ENCODE peak calls at places on chromosomes 4 and X, in ten cellular contexts. B is K562, R is HCT116, P is endothelial cell of umbilical vein, M is spleen, O is transverse colon, U is esophagus muscularis mucosa, W is upper lobe of left lung, Y is breast epithelium, D is Panc1. H is an unnamed sample.

GRCh38 chrX:97131886-97132285 is 248.2 kb downstream of the RPA4 start:
- DNase-seq in B (no peak), R (no peak), P (no peak), M (no peak), O (no peak), U (no peak), W (no peak), Y (no peak), D (no peak), H (no peak)

GRCh38 chr4:145278341-145279121 is 98.1 kb upstream of the OTUD4 start:
- DNase-seq in B (peak), R (no peak), P (peak), M (no peak), O (no peak), U (no peak), W (no peak), Y (no peak), D (no peak), H (no peak)

GRCh38 chr4:80197601-80198444 is 520 bp downstream of the PRDM8 start:
- DNase-seq in B (no peak), R (no peak), P (peak), M (peak), O (no peak), U (no peak), W (no peak), Y (no peak), D (no peak), H (no peak)

GRCh38 chr4:161952382-161952781 is 211.4 kb downstream of the FSTL5 start:
- DNase-seq in B (no peak), R (no peak), P (peak), M (no peak), O (no peak), U (no peak), W (no peak), Y (no peak), D (no peak), H (no peak)

GRCh38 chr4:48896845-48897244 is 9.7 kb downstream of the OCIAD2 start:
- DNase-seq in B (peak), R (no peak), P (no peak), M (no peak), O (no peak), U (no peak), W (no peak), Y (no peak), D (no peak), H (no peak)

GRCh38 chr4:129231907-129232626 is 136.1 kb downstream of the C4orf33 start:
- DNase-seq in B (no peak), R (no peak), P (no peak), M (no peak), O (no peak), U (no peak), W (no peak), Y (no peak), D (no peak), H (no peak)

GRCh38 chrX:101395789-101396188 is 5.0 kb downstream of the RPL36A start:
- DNase-seq in B (no peak), R (no peak), P (no peak), M (no peak), O (no peak), U (no peak), W (no peak), Y (no peak), D (no peak), H (no peak)

GRCh38 chr4:26384380-26385057 is 63.7 kb downstream of the RBPJ start:
- DNase-seq in B (no peak), R (no peak), P (no peak), M (no peak), O (no peak), U (no peak), W (no peak), Y (no peak), D (no peak), H (no peak)

GRCh38 chr4:22179124-22179874 is 230.7 kb upstream of the KCNIP4 start:
- DNase-seq in B (no peak), R (no peak), P (peak), M (no peak), O (no peak), U (no peak), W (no peak), Y (no peak), D (no peak), H (no peak)

GRCh38 chr4:112060212-112060611 is 85.0 kb upstream of the FAM241A start:
- DNase-seq in B (peak), R (peak), P (peak), M (no peak), O (no peak), U (no peak), W (no peak), Y (no peak), D (peak), H (no peak)

GRCh38 chr4:25702848-25703247 is 47.2 kb downstream of the SLC34A2 start:
- DNase-seq in B (no peak), R (no peak), P (no peak), M (no peak), O (no peak), U (no peak), W (no peak), Y (no peak), D (no peak), H (no peak)

GRCh38 chr4:6470502-6471302 is 1.7 kb downstream of the PPP2R2C start:
- DNase-seq in B (peak), R (no peak), P (peak), M (peak), O (no peak), U (no peak), W (no peak), Y (peak), D (no peak), H (peak)

GRCh38 chr4:189921058-189921457 is 19.6 kb upstream of the FRG1 start:
- DNase-seq in B (no peak), R (no peak), P (no peak), M (no peak), O (no peak), U (no peak), W (no peak), Y (no peak), D (no peak), H (no peak)

GRCh38 chrX:119292445-119292844 is 56.4 kb downstream of the PGRMC1 start:
- DNase-seq in B (no peak), R (no peak), P (no peak), M (no peak), O (no peak), U (no peak), W (no peak), Y (no peak), D (no peak), H (no peak)

GRCh38 chrX:23737413-23737812 is 5.7 kb downstream of the ACOT9 start:
- DNase-seq in B (no peak), R (no peak), P (no peak), M (no peak), O (no peak), U (no peak), W (no peak), Y (no peak), D (no peak), H (no peak)

GRCh38 chrX:23742693-23743622 is at the start of gene ACOT9:
- DNase-seq in B (peak), R (peak), P (peak), M (peak), O (peak), U (peak), W (peak), Y (peak), D (no peak), H (peak)

GRCh38 chrX:23745786-23746185 is 2.7 kb upstream of the ACOT9 start:
- DNase-seq in B (no peak), R (no peak), P (peak), M (no peak), O (no peak), U (no peak), W (no peak), Y (no peak), D (no peak), H (no peak)

GRCh38 chrX:23742174-23742692 is 843 bp downstream of the ACOT9 start:
- DNase-seq in B (peak), R (no peak), P (peak), M (no peak), O (peak), U (no peak), W (peak), Y (no peak), D (no peak), H (peak)
- TF ChIP-seq POLR2AphosphoS5 in B (no peak), R (peak), P (no peak), M (no peak), O (peak), U (peak), W (no peak), Y (no peak), D (no peak), H (peak)

GRCh38 chrX:110004210-110004609 is 1.3 kb downstream of the TMEM164 start:
- DNase-seq in B (no peak), R (no peak), P (no peak), M (peak), O (peak), U (no peak), W (peak), Y (no peak), D (no peak), H (peak)
- H3K4me3 ChIP-seq in B (peak), R (no peak), P (no peak), M (no peak), O (peak), U (no peak), W (peak), Y (no peak), D (no peak), H (no peak)

GRCh38 chr4:174505892-174506291 is 16.4 kb downstream of the HPGD start:
- DNase-seq in B (no peak), R (no peak), P (no peak), M (no peak), O (no peak), U (no peak), W (no peak), Y (no peak), D (no peak), H (no peak)
- TF ChIP-seq POLR2AphosphoS5 in B (no peak), R (no peak), P (no peak), M (no peak), O (no peak), U (no peak), W (no peak), Y (no peak), D (no peak), H (no peak)

GRCh38 chrX:17409566-17410290 is 34.7 kb downstream of the NHS start:
- DNase-seq in B (no peak), R (no peak), P (no peak), M (no peak), O (no peak), U (no peak), W (no peak), Y (no peak), D (no peak), H (no peak)
- H3K4me3 ChIP-seq in B (no peak), R (no peak), P (no peak), M (no peak), O (no peak), U (no peak), W (no peak), Y (no peak), D (no peak), H (no peak)

GRCh38 chr4:83011779-83012630 is 1.4 kb upstream of the LIN54 start:
- DNase-seq in B (peak), R (no peak), P (peak), M (no peak), O (peak), U (no peak), W (peak), Y (peak), D (no peak), H (peak)

GRCh38 chr4:83013420-83013867 is 2.8 kb upstream of the LIN54 start:
- DNase-seq in B (peak), R (no peak), P (no peak), M (no peak), O (no peak), U (no peak), W (no peak), Y (no peak), D (no peak), H (no peak)

GRCh38 chr4:83010522-83011318 is at the start of gene LIN54:
- DNase-seq in B (peak), R (peak), P (peak), M (peak), O (peak), U (peak), W (peak), Y (peak), D (no peak), H (peak)

GRCh38 chr4:83013931-83014330 is 3.3 kb upstream of the LIN54 start:
- DNase-seq in B (peak), R (no peak), P (no peak), M (no peak), O (no peak), U (no peak), W (no peak), Y (no peak), D (no peak), H (no peak)

DNA sequence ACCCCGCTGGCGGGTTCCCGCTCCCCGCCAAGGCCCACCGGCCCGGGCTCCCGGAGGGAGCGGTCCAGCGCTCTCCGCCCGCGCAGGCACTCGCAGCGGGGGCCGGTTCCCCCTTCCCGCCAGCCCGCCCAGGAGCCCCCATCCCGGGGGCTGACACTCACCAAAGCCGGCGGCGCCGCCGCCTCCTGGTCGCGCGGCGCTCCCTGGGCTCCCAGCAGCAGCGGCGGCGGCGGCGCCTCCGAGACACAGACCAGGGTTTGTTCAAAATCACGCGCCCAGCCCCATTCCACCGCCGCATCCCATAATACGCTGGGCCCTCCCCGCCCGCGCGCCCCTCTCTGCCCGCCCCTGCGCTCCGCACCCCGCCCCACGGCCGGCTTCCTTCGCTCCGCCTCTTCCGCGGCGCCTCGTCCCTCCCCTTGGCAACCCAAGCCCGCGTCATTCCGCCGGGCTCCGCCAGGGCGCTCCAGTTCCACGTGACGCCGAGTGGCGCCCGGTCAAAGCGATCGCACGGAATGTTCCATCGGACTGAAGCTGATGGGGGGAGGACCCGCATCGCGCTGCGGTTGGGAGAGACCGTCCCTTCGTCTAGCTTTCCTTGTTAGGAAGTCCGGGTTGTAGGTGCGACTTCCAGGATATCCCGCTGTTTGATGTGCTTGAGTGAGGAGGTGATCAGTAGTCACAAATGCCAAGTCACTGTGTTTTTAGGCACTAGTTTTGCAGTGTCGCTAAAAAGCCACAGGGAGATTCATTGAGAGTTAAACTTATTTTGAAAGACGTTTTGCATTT is 2.2 kb upstream of the LIN54 start:
- DNase-seq in B (peak), R (peak), P (peak), M (peak), O (peak), U (peak), W (peak), Y (peak), D (peak), H (peak)
- TF ChIP-seq POLR2AphosphoS5 in B (no peak), R (peak), P (peak), M (peak), O (peak), U (peak), W (peak), Y (peak), D (peak), H (peak)

H was measured in prostate gland.